ENCODE peak calls at places on chromosomes 5 and 9, in five cellular contexts. One of them, this sample, is unnamed.

GRCh38 chr9:27276182-27277030 is 20.5 kb downstream of the EQTN start:
- DNase-seq in K562: peak; percentile 25
- DNase-seq in SK-N-SH: peak; percentile 60
- DNase-seq in HepG2: peak; percentile 45
- DNase-seq in GM12878: no peak
- DNase-seq in this sample: peak; percentile 1

GRCh38 chr5:172102913-172103629 is 85.0 kb downstream of the STK10 start:
- DNase-seq in K562: peak; percentile 68
- DNase-seq in SK-N-SH: no peak
- DNase-seq in HepG2: no peak
- DNase-seq in GM12878: no peak
- DNase-seq in this sample: no peak

GRCh38 chr5:168311061-168311566 is 19.7 kb downstream of the WWC1 start:
- DNase-seq in K562: peak; percentile 3
- DNase-seq in SK-N-SH: no peak
- DNase-seq in HepG2: no peak
- DNase-seq in GM12878: no peak
- DNase-seq in this sample: no peak

GRCh38 chr5:119852140-119852539 is 222.8 kb downstream of the FAM170A start:
- DNase-seq in K562: no peak
- DNase-seq in SK-N-SH: no peak
- DNase-seq in HepG2: peak; percentile 67
- DNase-seq in GM12878: no peak
- DNase-seq in this sample: no peak

GRCh38 chr9:111158375-111158774 is 120.1 kb upstream of the LPAR1 start:
- DNase-seq in K562: no peak
- DNase-seq in SK-N-SH: peak; percentile 30
- DNase-seq in HepG2: no peak
- DNase-seq in GM12878: no peak
- DNase-seq in this sample: no peak

GRCh38 chr9:109471994-109472393 is 26.1 kb downstream of the PTPN3 start:
- DNase-seq in K562: no peak
- DNase-seq in SK-N-SH: no peak
- DNase-seq in HepG2: no peak
- DNase-seq in GM12878: no peak
- DNase-seq in this sample: no peak

GRCh38 chr9:37747271-37747753 is 6.3 kb upstream of the TRMT10B start:
- DNase-seq in K562: peak; percentile 87
- DNase-seq in SK-N-SH: peak; percentile 89
- DNase-seq in HepG2: peak; percentile 53
- DNase-seq in GM12878: peak; percentile 3
- DNase-seq in this sample: peak; percentile 57

GRCh38 chr5:121993191-121993590 is 31.4 kb downstream of the SRFBP1 start:
- DNase-seq in K562: no peak
- DNase-seq in SK-N-SH: no peak
- DNase-seq in HepG2: no peak
- DNase-seq in GM12878: no peak
- DNase-seq in this sample: no peak

GRCh38 chr9:89428222-89428761 is 69.6 kb downstream of the SEMA4D start:
- DNase-seq in K562: no peak
- DNase-seq in SK-N-SH: no peak
- DNase-seq in HepG2: no peak
- DNase-seq in GM12878: no peak
- DNase-seq in this sample: no peak

GRCh38 chr9:136109351-136110081 is 9.2 kb downstream of the TMEM250 start:
- DNase-seq in K562: peak; percentile 86
- DNase-seq in SK-N-SH: peak; percentile 96
- DNase-seq in HepG2: no peak
- DNase-seq in GM12878: peak; percentile 77
- DNase-seq in this sample: peak; percentile 91

GRCh38 chr9:136107953-136108647 is 10.6 kb downstream of the TMEM250 start:
- DNase-seq in K562: peak; percentile 72
- DNase-seq in SK-N-SH: no peak
- DNase-seq in HepG2: no peak
- DNase-seq in GM12878: no peak
- DNase-seq in this sample: no peak

GRCh38 chr9:136105398-136106135 is 10.5 kb upstream of the NACC2 start:
- DNase-seq in K562: no peak
- DNase-seq in SK-N-SH: peak; percentile 66
- DNase-seq in HepG2: no peak
- DNase-seq in GM12878: no peak
- DNase-seq in this sample: no peak

GRCh38 chr9:136108648-136109266 is 9.9 kb downstream of the TMEM250 start:
- DNase-seq in K562: no peak
- DNase-seq in SK-N-SH: no peak
- DNase-seq in HepG2: no peak
- DNase-seq in GM12878: no peak
- DNase-seq in this sample: no peak

GRCh38 chr9:136107155-136107952 is 11.3 kb downstream of the TMEM250 start:
- DNase-seq in K562: peak; percentile 92
- DNase-seq in SK-N-SH: peak; percentile 60
- DNase-seq in HepG2: no peak
- DNase-seq in GM12878: no peak
- DNase-seq in this sample: no peak
- H3K4me3 ChIP-seq in K562: no peak overlapping the region
- H3K4me3 ChIP-seq in SK-N-SH: no peak overlapping the region
- H3K4me3 ChIP-seq in HepG2: no peak overlapping the region
- H3K4me3 ChIP-seq in GM12878: peak overlapping the region; percentile 38
- H3K4me3 ChIP-seq in this sample: no peak overlapping the region

DNA sequence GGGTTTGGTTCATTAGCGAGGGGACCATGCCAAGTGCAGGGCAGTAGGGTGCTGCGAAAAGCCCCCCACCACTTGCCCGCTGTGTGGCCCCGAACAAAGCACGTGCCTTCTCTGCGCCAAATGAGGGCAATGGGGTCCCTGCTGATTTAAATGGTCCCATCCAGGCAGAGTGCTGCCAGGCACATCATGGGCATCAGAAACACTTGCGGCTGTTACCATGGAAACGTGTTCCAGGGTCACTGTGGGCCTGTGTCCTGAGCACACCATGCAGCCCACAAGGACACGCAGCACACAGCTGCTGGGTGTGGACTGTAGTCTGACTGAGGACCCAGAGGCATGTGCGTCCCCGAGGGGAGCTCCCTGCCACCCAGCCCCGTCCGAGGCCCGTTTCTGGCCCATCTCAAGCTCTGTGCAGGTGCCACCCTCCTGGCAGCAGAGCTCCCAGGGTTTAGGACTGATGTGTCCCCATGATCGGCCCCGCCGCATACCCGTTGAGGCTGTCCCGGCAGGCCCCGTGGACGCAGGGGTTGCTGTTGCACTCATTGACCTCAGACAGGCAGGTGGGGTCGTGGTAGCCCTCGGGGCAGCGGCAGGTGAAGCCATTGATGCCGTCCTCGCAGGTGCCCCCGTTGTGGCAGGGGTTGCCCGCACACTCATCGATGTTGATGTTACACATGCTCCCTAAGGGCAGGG is 31.3 kb upstream of the SEC16A start:
- DNase-seq in K562: no peak
- DNase-seq in SK-N-SH: peak; percentile 74
- DNase-seq in HepG2: no peak
- DNase-seq in GM12878: no peak
- DNase-seq in this sample: no peak
- TF ChIP-seq GABPA in K562: no peak
- TF ChIP-seq GABPA in SK-N-SH: no peak
- TF ChIP-seq GABPA in HepG2: no peak
- TF ChIP-seq GABPA in GM12878: no peak
- TF ChIP-seq GABPA in this sample: no peak

GRCh38 chr5:52893105-52893504 is 96.0 kb upstream of the ITGA2 start:
- DNase-seq in K562: no peak
- DNase-seq in SK-N-SH: no peak
- DNase-seq in HepG2: no peak
- DNase-seq in GM12878: no peak
- DNase-seq in this sample: no peak
- TF ChIP-seq REST in K562: no peak
- TF ChIP-seq REST in SK-N-SH: no peak
- TF ChIP-seq REST in HepG2: no peak
- TF ChIP-seq REST in GM12878: no peak
- TF ChIP-seq REST in this sample: no peak

DNA sequence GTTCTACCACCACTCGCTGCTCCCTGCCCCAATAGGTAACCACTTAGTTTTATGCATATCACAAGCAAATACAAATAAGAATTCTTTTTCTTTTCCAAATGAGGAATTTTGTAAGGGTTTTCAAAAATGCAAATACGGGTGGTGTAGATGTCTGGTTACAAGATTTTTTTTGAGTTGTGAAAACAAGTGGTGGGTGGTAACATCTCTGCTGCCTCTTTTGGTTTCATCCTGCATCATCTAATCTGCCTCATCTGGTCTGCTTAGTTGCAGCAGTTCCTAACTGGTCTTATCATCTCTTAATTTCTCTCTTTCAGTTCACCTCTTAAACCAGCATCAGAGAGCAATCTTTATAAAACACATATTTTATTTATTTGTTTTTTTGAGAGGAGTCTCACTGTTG is 5.3 kb downstream of the NFX1 start:
- DNase-seq in K562: no peak
- DNase-seq in SK-N-SH: no peak
- DNase-seq in HepG2: no peak
- DNase-seq in GM12878: peak; percentile 43
- DNase-seq in this sample: no peak
- H3K4me3 ChIP-seq in K562: no peak overlapping the region
- H3K4me3 ChIP-seq in SK-N-SH: no peak overlapping the region
- H3K4me3 ChIP-seq in HepG2: no peak overlapping the region
- H3K4me3 ChIP-seq in GM12878: peak overlapping the region; percentile 67
- H3K4me3 ChIP-seq in this sample: no peak overlapping the region